ENCODE peak calls at places on chromosomes 16 and 17, in five cellular contexts. One of them, this sample, is unnamed.

GRCh38 chr17:8611671-8612298 is 18.7 kb downstream of the MYH10 start:
- DNase-seq in activated naive CD4-positive, alpha-beta T cell: no peak
- DNase-seq in pancreas: no peak
- DNase-seq in NCI-H2107: no peak
- DNase-seq in activated T-helper 1 cell treated with Interleukin-2 at 50 U/mL for 16 hours: no peak
- DNase-seq in this sample: no peak

GRCh38 chr17:59284317-59284716 is 47.1 kb upstream of the YPEL2 start:
- DNase-seq in activated naive CD4-positive, alpha-beta T cell: no peak
- DNase-seq in pancreas: no peak
- DNase-seq in NCI-H2107: no peak
- DNase-seq in activated T-helper 1 cell treated with Interleukin-2 at 50 U/mL for 16 hours: no peak
- DNase-seq in this sample: no peak

GRCh38 chr17:28925912-28926365 is 23.1 kb upstream of the DHRS13 start:
- DNase-seq in activated naive CD4-positive, alpha-beta T cell: no peak
- DNase-seq in pancreas: no peak
- DNase-seq in NCI-H2107: peak
- DNase-seq in activated T-helper 1 cell treated with Interleukin-2 at 50 U/mL for 16 hours: peak
- DNase-seq in this sample: no peak

GRCh38 chr16:84348386-84348785 is 20.0 kb upstream of the ATP2C2 start:
- DNase-seq in activated naive CD4-positive, alpha-beta T cell: no peak
- DNase-seq in pancreas: no peak
- DNase-seq in NCI-H2107: no peak
- DNase-seq in activated T-helper 1 cell treated with Interleukin-2 at 50 U/mL for 16 hours: no peak
- DNase-seq in this sample: no peak

GRCh38 chr17:30926516-30926915 is 4.8 kb downstream of the ADAP2 start:
- DNase-seq in activated naive CD4-positive, alpha-beta T cell: no peak
- DNase-seq in pancreas: no peak
- DNase-seq in NCI-H2107: no peak
- DNase-seq in activated T-helper 1 cell treated with Interleukin-2 at 50 U/mL for 16 hours: no peak
- DNase-seq in this sample: no peak

GRCh38 chr16:77592021-77592420 is 130.3 kb upstream of the NUDT7 start:
- DNase-seq in activated naive CD4-positive, alpha-beta T cell: no peak
- DNase-seq in pancreas: no peak
- DNase-seq in NCI-H2107: no peak
- DNase-seq in activated T-helper 1 cell treated with Interleukin-2 at 50 U/mL for 16 hours: no peak
- DNase-seq in this sample: no peak

GRCh38 chr17:78492116-78492799 is 84.9 kb downstream of the DNAH17 start:
- DNase-seq in activated naive CD4-positive, alpha-beta T cell: no peak
- DNase-seq in pancreas: no peak
- DNase-seq in NCI-H2107: no peak
- DNase-seq in activated T-helper 1 cell treated with Interleukin-2 at 50 U/mL for 16 hours: no peak
- DNase-seq in this sample: no peak

GRCh38 chr16:3060339-3061127 is 4.9 kb upstream of the IL32 start:
- DNase-seq in activated naive CD4-positive, alpha-beta T cell: no peak
- DNase-seq in pancreas: no peak
- DNase-seq in NCI-H2107: no peak
- DNase-seq in activated T-helper 1 cell treated with Interleukin-2 at 50 U/mL for 16 hours: no peak
- DNase-seq in this sample: no peak

GRCh38 chr17:73142763-73143395 is 21.9 kb upstream of the SSTR2 start:
- DNase-seq in activated naive CD4-positive, alpha-beta T cell: no peak
- DNase-seq in pancreas: no peak
- DNase-seq in NCI-H2107: no peak
- DNase-seq in activated T-helper 1 cell treated with Interleukin-2 at 50 U/mL for 16 hours: no peak
- DNase-seq in this sample: no peak

GRCh38 chr16:67481561-67482259 is 753 bp upstream of the ATP6V0D1 start:
- DNase-seq in activated naive CD4-positive, alpha-beta T cell: peak
- DNase-seq in pancreas: peak
- DNase-seq in NCI-H2107: no peak
- DNase-seq in activated T-helper 1 cell treated with Interleukin-2 at 50 U/mL for 16 hours: no peak
- DNase-seq in this sample: peak

GRCh38 chr17:64741038-64741641 is 79.0 kb upstream of the SMURF2 start:
- DNase-seq in activated naive CD4-positive, alpha-beta T cell: no peak
- DNase-seq in pancreas: no peak
- DNase-seq in NCI-H2107: no peak
- DNase-seq in activated T-helper 1 cell treated with Interleukin-2 at 50 U/mL for 16 hours: no peak
- DNase-seq in this sample: no peak

GRCh38 chr17:79325707-79326106 is 251.1 kb downstream of the ENGASE start:
- DNase-seq in activated naive CD4-positive, alpha-beta T cell: no peak
- DNase-seq in pancreas: no peak
- DNase-seq in NCI-H2107: no peak
- DNase-seq in activated T-helper 1 cell treated with Interleukin-2 at 50 U/mL for 16 hours: no peak
- DNase-seq in this sample: no peak

GRCh38 chr17:50199651-50200446 is 1.6 kb downstream of the COL1A1 start:
- DNase-seq in activated naive CD4-positive, alpha-beta T cell: peak
- DNase-seq in pancreas: peak
- DNase-seq in NCI-H2107: peak
- DNase-seq in activated T-helper 1 cell treated with Interleukin-2 at 50 U/mL for 16 hours: peak
- DNase-seq in this sample: peak

GRCh38 chr16:680625-680945 is 375 bp downstream of the STUB1 start:
- DNase-seq in activated naive CD4-positive, alpha-beta T cell: no peak
- DNase-seq in pancreas: no peak
- DNase-seq in NCI-H2107: no peak
- DNase-seq in activated T-helper 1 cell treated with Interleukin-2 at 50 U/mL for 16 hours: no peak
- DNase-seq in this sample: no peak

GRCh38 chr17:77145635-77146632 is 5.2 kb downstream of the SEC14L1 start:
- DNase-seq in activated naive CD4-positive, alpha-beta T cell: no peak
- DNase-seq in pancreas: peak
- DNase-seq in NCI-H2107: no peak
- DNase-seq in activated T-helper 1 cell treated with Interleukin-2 at 50 U/mL for 16 hours: no peak
- DNase-seq in this sample: peak

GRCh38 chr16:3058173-3059030 is 7.0 kb upstream of the IL32 start:
- DNase-seq in activated naive CD4-positive, alpha-beta T cell: peak
- DNase-seq in pancreas: peak
- DNase-seq in NCI-H2107: no peak
- DNase-seq in activated T-helper 1 cell treated with Interleukin-2 at 50 U/mL for 16 hours: no peak
- DNase-seq in this sample: peak

GRCh38 chr17:78993241-78993956 is 13.7 kb upstream of the LGALS3BP start:
- DNase-seq in activated naive CD4-positive, alpha-beta T cell: peak
- DNase-seq in pancreas: peak
- DNase-seq in NCI-H2107: no peak
- DNase-seq in activated T-helper 1 cell treated with Interleukin-2 at 50 U/mL for 16 hours: no peak
- DNase-seq in this sample: peak

GRCh38 chr16:89371968-89372634 is 118.3 kb downstream of the ANKRD11 start:
- DNase-seq in activated naive CD4-positive, alpha-beta T cell: no peak
- DNase-seq in pancreas: no peak
- DNase-seq in NCI-H2107: no peak
- DNase-seq in activated T-helper 1 cell treated with Interleukin-2 at 50 U/mL for 16 hours: no peak
- DNase-seq in this sample: no peak

GRCh38 chr17:18971801-18972200 is 19.8 kb downstream of the SLC5A10 start:
- DNase-seq in activated naive CD4-positive, alpha-beta T cell: no peak
- DNase-seq in pancreas: no peak
- DNase-seq in NCI-H2107: no peak
- DNase-seq in activated T-helper 1 cell treated with Interleukin-2 at 50 U/mL for 16 hours: no peak
- DNase-seq in this sample: no peak

GRCh38 chr17:6523330-6523729 is 33.0 kb downstream of the PITPNM3 start:
- DNase-seq in activated naive CD4-positive, alpha-beta T cell: no peak
- DNase-seq in pancreas: no peak
- DNase-seq in NCI-H2107: no peak
- DNase-seq in activated T-helper 1 cell treated with Interleukin-2 at 50 U/mL for 16 hours: no peak
- DNase-seq in this sample: peak

GRCh38 chr17:69672924-69673323 is 258.4 kb downstream of the MAP2K6 start:
- DNase-seq in activated naive CD4-positive, alpha-beta T cell: no peak
- DNase-seq in pancreas: no peak
- DNase-seq in NCI-H2107: no peak
- DNase-seq in activated T-helper 1 cell treated with Interleukin-2 at 50 U/mL for 16 hours: no peak
- DNase-seq in this sample: no peak

GRCh38 chr17:63984651-63985386 is 12.1 kb upstream of the SCN4A start:
- DNase-seq in activated naive CD4-positive, alpha-beta T cell: no peak
- DNase-seq in pancreas: no peak
- DNase-seq in NCI-H2107: no peak
- DNase-seq in activated T-helper 1 cell treated with Interleukin-2 at 50 U/mL for 16 hours: peak
- DNase-seq in this sample: no peak

GRCh38 chr17:16975744-16976625 is 4.1 kb upstream of the TNFRSF13B start:
- DNase-seq in activated naive CD4-positive, alpha-beta T cell: no peak
- DNase-seq in pancreas: no peak
- DNase-seq in NCI-H2107: no peak
- DNase-seq in activated T-helper 1 cell treated with Interleukin-2 at 50 U/mL for 16 hours: no peak
- DNase-seq in this sample: no peak

GRCh38 chr17:16283705-16284104 is 66.7 kb downstream of the PIGL start:
- DNase-seq in activated naive CD4-positive, alpha-beta T cell: no peak
- DNase-seq in pancreas: no peak
- DNase-seq in NCI-H2107: no peak
- DNase-seq in activated T-helper 1 cell treated with Interleukin-2 at 50 U/mL for 16 hours: no peak
- DNase-seq in this sample: no peak

This sample was measured in left lung.